ENCODE peak calls at places on chromosomes 11 and 22, in seven cellular contexts. X is GM03348; V is neural crest cell; Q is H1; L is activated CD8-positive, alpha-beta memory T cell treated with anti-CD3 and anti-CD28 coated beads for 4 hours; Z is GM23248; R is A549. A is an unnamed sample.

GRCh38 chr22:29917052-29917902 is 34.3 kb downstream of the MTMR3 start:
- DNase-seq in V (no peak), Z (peak; percentile 56), L (no peak), R (no peak), Q (no peak), X (no peak), A (no peak)

GRCh38 chr22:28923826-28924732 is 40.7 kb downstream of the ZNRF3 start:
- DNase-seq in Q (no peak), Z (no peak), R (no peak), L (no peak), V (peak; percentile 37), X (no peak), A (no peak)

GRCh38 chr11:66868726-66869291 is 11.9 kb downstream of the LRFN4 start:
- DNase-seq in Z (no peak), Q (peak; percentile 89), V (no peak), R (peak; percentile 86), L (peak; percentile 52), X (no peak), A (peak; percentile 69)

GRCh38 chr22:21094911-21095772 is 49.4 kb downstream of the LRRC74B start:
- DNase-seq in V (no peak), X (no peak), Q (peak; percentile 22), L (no peak), Z (no peak), R (no peak), A (no peak)

GRCh38 chr11:103587951-103588788 is 448.3 kb upstream of the DDI1 start:
- DNase-seq in V (no peak), R (no peak), Q (no peak), X (no peak), Z (no peak), L (no peak), A (no peak)

GRCh38 chr11:23143031-23143430 is 282.8 kb upstream of the CCDC179 start:
- DNase-seq in V (no peak), Z (no peak), R (no peak), L (no peak), Q (no peak), X (no peak), A (no peak)

GRCh38 chr11:125956371-125956770 is 10.5 kb downstream of the VSIG10L2 start:
- DNase-seq in L (no peak), R (no peak), Q (no peak), V (no peak), X (no peak), Z (peak; percentile 68), A (no peak)

GRCh38 chr11:83521647-83522596 is 235.8 kb upstream of the CCDC90B start:
- DNase-seq in Z (peak; percentile 46), V (no peak), X (peak; percentile 31), L (no peak), Q (no peak), R (peak; percentile 6), A (no peak)

GRCh38 chr11:71490731-71491390 is 36.2 kb upstream of the KRTAP5-7 start:
- DNase-seq in V (no peak), X (no peak), L (no peak), R (no peak), Q (peak; percentile 37), Z (no peak), A (no peak)

GRCh38 chr11:103266167-103266831 is 157.1 kb downstream of the DYNC2H1 start:
- DNase-seq in Z (no peak), Q (no peak), R (no peak), X (no peak), V (no peak), L (no peak), A (no peak)

GRCh38 chr11:46529086-46529905 is 64.5 kb downstream of the AMBRA1 start:
- DNase-seq in X (peak; percentile 88), Q (peak; percentile 92), L (peak; percentile 57), Z (peak; percentile 68), R (peak; percentile 73), V (peak; percentile 58), A (peak; percentile 41)

GRCh38 chr22:49007013-49007653 is 820.5 kb downstream of the BRD1 start:
- DNase-seq in L (no peak), X (no peak), V (no peak), R (no peak), Q (peak; percentile 34), Z (no peak), A (no peak)

GRCh38 chr11:108685419-108686161 is 20.7 kb downstream of the DDX10 start:
- DNase-seq in Z (peak; percentile 23), Q (no peak), X (peak; percentile 33), V (no peak), L (no peak), R (no peak), A (no peak)

GRCh38 chr11:65183201-65183891 is 1.6 kb downstream of the CAPN1 start:
- DNase-seq in Z (no peak), R (no peak), Q (no peak), V (no peak), L (no peak), X (no peak), A (no peak)

GRCh38 chr11:86264649-86265048 is 20.1 kb downstream of the EED start:
- DNase-seq in Z (no peak), L (no peak), X (no peak), Q (no peak), R (no peak), V (no peak), A (no peak)

GRCh38 chr11:130781906-130782305 is 134.4 kb downstream of the SNX19 start:
- DNase-seq in X (peak; percentile 46), L (no peak), Q (peak; percentile 2), Z (peak; percentile 94), V (no peak), R (peak; percentile 21), A (no peak)

GRCh38 chr11:71342951-71343827 is 90.8 kb upstream of the SHANK2 start:
- DNase-seq in X (peak; percentile 78), R (peak; percentile 60), V (peak; percentile 43), Z (peak; percentile 45), Q (peak; percentile 86), L (no peak), A (no peak)

GRCh38 chr22:28006271-28006670 is 87.2 kb upstream of the PITPNB start:
- DNase-seq in L (no peak), V (no peak), Z (peak; percentile 24), X (peak; percentile 44), R (no peak), Q (no peak), A (no peak)

GRCh38 chr11:135006800-135007199 is 594.8 kb upstream of the B3GAT1 start:
- DNase-seq in R (no peak), V (no peak), Q (no peak), L (no peak), Z (no peak), X (no peak), A (no peak)

GRCh38 chr11:119783466-119784400 is 54.7 kb upstream of the NECTIN1 start:
- DNase-seq in X (no peak), R (no peak), Q (no peak), V (no peak), Z (peak; percentile 64), L (no peak), A (no peak)

GRCh38 chr11:64924910-64925284 is 408 bp downstream of the PPP2R5B start:
- DNase-seq in L (no peak), V (no peak), Z (peak; percentile 57), Q (peak; percentile 61), X (peak; percentile 65), R (no peak), A (no peak)

GRCh38 chr22:20183823-20184222 is 33.0 kb upstream of the CCDC188 start:
- DNase-seq in Q (no peak), Z (no peak), V (no peak), R (no peak), L (no peak), X (no peak), A (no peak)

GRCh38 chr22:47131611-47132427 is 369.4 kb downstream of the TBC1D22A start:
- DNase-seq in X (no peak), R (no peak), V (no peak), Z (no peak), Q (no peak), L (no peak), A (no peak)

GRCh38 chr11:90134420-90135003 is at the start of gene NAALAD2:
- DNase-seq in X (peak; percentile 47), Z (peak; percentile 66), Q (peak; percentile 77), V (peak; percentile 63), R (peak; percentile 5), L (no peak), A (no peak)

GRCh38 chr11:65698205-65698604 is 13.8 kb upstream of the KAT5 start:
- DNase-seq in Q (no peak), R (no peak), X (no peak), Z (no peak), V (no peak), L (no peak), A (no peak)

GRCh38 chr22:34814260-34814659 is 251.7 kb upstream of the ISX start:
- DNase-seq in Q (no peak), X (no peak), V (no peak), Z (no peak), R (no peak), L (no peak), A (no peak)

GRCh38 chr11:95150977-95151684 is 61.5 kb downstream of the ENDOD1 start:
- DNase-seq in Q (peak; percentile 91), R (peak; percentile 86), Z (peak; percentile 97), X (peak; percentile 94), V (peak; percentile 83), L (peak; percentile 78), A (peak; percentile 78)

GRCh38 chr11:108601150-108601549 is 7.6 kb upstream of the EXPH5 start:
- DNase-seq in R (no peak), X (peak; percentile 38), V (no peak), Z (peak; percentile 33), Q (no peak), L (no peak), A (no peak)

GRCh38 chr11:96006016-96006415 is 82.1 kb upstream of the MTMR2 start:
- DNase-seq in Z (no peak), R (no peak), X (no peak), Q (no peak), L (no peak), V (no peak), A (no peak)

GRCh38 chr22:19857382-19857781 is 2.7 kb upstream of the GNB1L start:
- DNase-seq in R (no peak), Q (no peak), L (no peak), X (no peak), Z (no peak), V (no peak), A (no peak)

GRCh38 chr11:116688202-116688540 is 84.6 kb downstream of the BUD13 start:
- DNase-seq in V (no peak), X (peak; percentile 1), R (no peak), Z (no peak), L (no peak), Q (no peak), A (no peak)

GRCh38 chr22:28143961-28144745 is 225.1 kb upstream of the PITPNB start:
- DNase-seq in Z (no peak), R (no peak), L (no peak), Q (no peak), X (no peak), V (no peak), A (no peak)

A was measured in stimulated activated CD4-positive, alpha-beta T cell treated with anti-CD3 and anti-CD28 coated beads, Interleukin-15, amount 100 ng/mL, for 1 hour.